ENCODE peak calls at places on chromosomes 6 and 20, in eight cellular contexts. One of them, this sample, is unnamed.

GRCh38 chr6:42021847-42022754 is 28.2 kb upstream of the TAF8 start:
- DNase-seq in DMS153: no peak
- DNase-seq in GM10248: peak; percentile 66
- DNase-seq in ACHN: no peak
- DNase-seq in left ventricle myocardium inferior: no peak
- DNase-seq in activated T-cell treated with anti-CD3 and anti-CD28 coated beads for 1 hour: peak; percentile 36
- DNase-seq in stimulated activated CD8-positive, alpha-beta memory T cell treated with anti-CD3 and anti-CD28 coated beads, Interleukin-4, amount 100 ng/mL, for 4 hours: peak; percentile 41
- DNase-seq in hepatocyte: no peak
- DNase-seq in this sample: no peak

GRCh38 chr6:116371384-116372209 is 850 bp downstream of the DSE start:
- DNase-seq in stimulated activated CD8-positive, alpha-beta memory T cell treated with anti-CD3 and anti-CD28 coated beads, Interleukin-4, amount 100 ng/mL, for 4 hours: no peak
- DNase-seq in hepatocyte: peak; percentile 90
- DNase-seq in ACHN: peak; percentile 84
- DNase-seq in GM10248: peak; percentile 40
- DNase-seq in left ventricle myocardium inferior: peak; percentile 73
- DNase-seq in DMS153: no peak
- DNase-seq in activated T-cell treated with anti-CD3 and anti-CD28 coated beads for 1 hour: no peak
- DNase-seq in this sample: peak; percentile 94

GRCh38 chr20:44196278-44196677 is 9.3 kb upstream of the JPH2 start:
- DNase-seq in left ventricle myocardium inferior: no peak
- DNase-seq in GM10248: no peak
- DNase-seq in DMS153: no peak
- DNase-seq in activated T-cell treated with anti-CD3 and anti-CD28 coated beads for 1 hour: no peak
- DNase-seq in stimulated activated CD8-positive, alpha-beta memory T cell treated with anti-CD3 and anti-CD28 coated beads, Interleukin-4, amount 100 ng/mL, for 4 hours: no peak
- DNase-seq in hepatocyte: no peak
- DNase-seq in ACHN: peak; percentile 31
- DNase-seq in this sample: no peak

GRCh38 chr20:34708621-34709043 is 4.5 kb downstream of the TP53INP2 start:
- DNase-seq in left ventricle myocardium inferior: peak; percentile 53
- DNase-seq in ACHN: peak; percentile 53
- DNase-seq in GM10248: peak; percentile 64
- DNase-seq in hepatocyte: peak; percentile 63
- DNase-seq in DMS153: peak; percentile 7
- DNase-seq in stimulated activated CD8-positive, alpha-beta memory T cell treated with anti-CD3 and anti-CD28 coated beads, Interleukin-4, amount 100 ng/mL, for 4 hours: no peak
- DNase-seq in activated T-cell treated with anti-CD3 and anti-CD28 coated beads for 1 hour: peak; percentile 43
- DNase-seq in this sample: peak; percentile 16

GRCh38 chr20:33660685-33661058 is 1.5 kb upstream of the C20orf144 start:
- DNase-seq in GM10248: no peak
- DNase-seq in stimulated activated CD8-positive, alpha-beta memory T cell treated with anti-CD3 and anti-CD28 coated beads, Interleukin-4, amount 100 ng/mL, for 4 hours: no peak
- DNase-seq in ACHN: no peak
- DNase-seq in hepatocyte: no peak
- DNase-seq in activated T-cell treated with anti-CD3 and anti-CD28 coated beads for 1 hour: no peak
- DNase-seq in DMS153: no peak
- DNase-seq in left ventricle myocardium inferior: no peak
- DNase-seq in this sample: no peak

GRCh38 chr6:169172435-169172834 is 81.2 kb downstream of the THBS2 start:
- DNase-seq in DMS153: no peak
- DNase-seq in left ventricle myocardium inferior: no peak
- DNase-seq in activated T-cell treated with anti-CD3 and anti-CD28 coated beads for 1 hour: no peak
- DNase-seq in ACHN: no peak
- DNase-seq in stimulated activated CD8-positive, alpha-beta memory T cell treated with anti-CD3 and anti-CD28 coated beads, Interleukin-4, amount 100 ng/mL, for 4 hours: no peak
- DNase-seq in hepatocyte: no peak
- DNase-seq in GM10248: no peak
- DNase-seq in this sample: peak; percentile 55

GRCh38 chr6:125789576-125790402 is 971 bp upstream of the NCOA7 start:
- DNase-seq in stimulated activated CD8-positive, alpha-beta memory T cell treated with anti-CD3 and anti-CD28 coated beads, Interleukin-4, amount 100 ng/mL, for 4 hours: no peak
- DNase-seq in left ventricle myocardium inferior: peak; percentile 48
- DNase-seq in activated T-cell treated with anti-CD3 and anti-CD28 coated beads for 1 hour: peak; percentile 20
- DNase-seq in DMS153: peak; percentile 62
- DNase-seq in hepatocyte: peak; percentile 73
- DNase-seq in GM10248: peak; percentile 35
- DNase-seq in ACHN: peak; percentile 37
- DNase-seq in this sample: peak; percentile 44

GRCh38 chr6:146950351-146950835 is 253.8 kb upstream of the STXBP5 start:
- DNase-seq in stimulated activated CD8-positive, alpha-beta memory T cell treated with anti-CD3 and anti-CD28 coated beads, Interleukin-4, amount 100 ng/mL, for 4 hours: no peak
- DNase-seq in ACHN: no peak
- DNase-seq in GM10248: peak; percentile 7
- DNase-seq in left ventricle myocardium inferior: no peak
- DNase-seq in activated T-cell treated with anti-CD3 and anti-CD28 coated beads for 1 hour: no peak
- DNase-seq in DMS153: no peak
- DNase-seq in hepatocyte: peak; percentile 65
- DNase-seq in this sample: peak; percentile 8

GRCh38 chr20:17896771-17897369 is 71.7 kb downstream of the SNX5 start:
- DNase-seq in ACHN: no peak
- DNase-seq in DMS153: no peak
- DNase-seq in activated T-cell treated with anti-CD3 and anti-CD28 coated beads for 1 hour: no peak
- DNase-seq in hepatocyte: no peak
- DNase-seq in GM10248: no peak
- DNase-seq in left ventricle myocardium inferior: no peak
- DNase-seq in stimulated activated CD8-positive, alpha-beta memory T cell treated with anti-CD3 and anti-CD28 coated beads, Interleukin-4, amount 100 ng/mL, for 4 hours: no peak
- DNase-seq in this sample: no peak

GRCh38 chr20:38290829-38291581 is 13.0 kb upstream of the BPI start:
- DNase-seq in left ventricle myocardium inferior: peak; percentile 50
- DNase-seq in activated T-cell treated with anti-CD3 and anti-CD28 coated beads for 1 hour: no peak
- DNase-seq in hepatocyte: peak; percentile 59
- DNase-seq in DMS153: no peak
- DNase-seq in ACHN: peak; percentile 27
- DNase-seq in GM10248: no peak
- DNase-seq in stimulated activated CD8-positive, alpha-beta memory T cell treated with anti-CD3 and anti-CD28 coated beads, Interleukin-4, amount 100 ng/mL, for 4 hours: no peak
- DNase-seq in this sample: peak; percentile 95

GRCh38 chr20:44701116-44701865 is 13.9 kb upstream of the CCN5 start:
- DNase-seq in DMS153: peak; percentile 37
- DNase-seq in ACHN: no peak
- DNase-seq in left ventricle myocardium inferior: no peak
- DNase-seq in hepatocyte: no peak
- DNase-seq in activated T-cell treated with anti-CD3 and anti-CD28 coated beads for 1 hour: no peak
- DNase-seq in GM10248: no peak
- DNase-seq in stimulated activated CD8-positive, alpha-beta memory T cell treated with anti-CD3 and anti-CD28 coated beads, Interleukin-4, amount 100 ng/mL, for 4 hours: no peak
- DNase-seq in this sample: peak; percentile 19

GRCh38 chr6:115612216-115612615 is 448.5 kb downstream of the FRK start:
- DNase-seq in stimulated activated CD8-positive, alpha-beta memory T cell treated with anti-CD3 and anti-CD28 coated beads, Interleukin-4, amount 100 ng/mL, for 4 hours: no peak
- DNase-seq in GM10248: no peak
- DNase-seq in hepatocyte: no peak
- DNase-seq in left ventricle myocardium inferior: no peak
- DNase-seq in activated T-cell treated with anti-CD3 and anti-CD28 coated beads for 1 hour: no peak
- DNase-seq in ACHN: no peak
- DNase-seq in DMS153: no peak
- DNase-seq in this sample: no peak

GRCh38 chr6:31972709-31973350 is 892 bp upstream of the DXO start:
- DNase-seq in GM10248: no peak
- DNase-seq in DMS153: no peak
- DNase-seq in stimulated activated CD8-positive, alpha-beta memory T cell treated with anti-CD3 and anti-CD28 coated beads, Interleukin-4, amount 100 ng/mL, for 4 hours: no peak
- DNase-seq in activated T-cell treated with anti-CD3 and anti-CD28 coated beads for 1 hour: no peak
- DNase-seq in hepatocyte: no peak
- DNase-seq in left ventricle myocardium inferior: no peak
- DNase-seq in ACHN: peak; percentile 15
- DNase-seq in this sample: peak; percentile 51

GRCh38 chr20:23404196-23404595 is 17.1 kb downstream of the NAPB start:
- DNase-seq in left ventricle myocardium inferior: no peak
- DNase-seq in GM10248: no peak
- DNase-seq in ACHN: no peak
- DNase-seq in stimulated activated CD8-positive, alpha-beta memory T cell treated with anti-CD3 and anti-CD28 coated beads, Interleukin-4, amount 100 ng/mL, for 4 hours: no peak
- DNase-seq in DMS153: no peak
- DNase-seq in hepatocyte: peak; percentile 70
- DNase-seq in activated T-cell treated with anti-CD3 and anti-CD28 coated beads for 1 hour: no peak
- DNase-seq in this sample: peak; percentile 67

GRCh38 chr6:30979690-30980089 is 3.8 kb upstream of the MUC21 start:
- DNase-seq in GM10248: no peak
- DNase-seq in DMS153: no peak
- DNase-seq in stimulated activated CD8-positive, alpha-beta memory T cell treated with anti-CD3 and anti-CD28 coated beads, Interleukin-4, amount 100 ng/mL, for 4 hours: no peak
- DNase-seq in hepatocyte: no peak
- DNase-seq in activated T-cell treated with anti-CD3 and anti-CD28 coated beads for 1 hour: no peak
- DNase-seq in left ventricle myocardium inferior: no peak
- DNase-seq in ACHN: no peak
- DNase-seq in this sample: no peak

GRCh38 chr20:15674253-15675145 is 898.7 kb downstream of the KIF16B start:
- DNase-seq in activated T-cell treated with anti-CD3 and anti-CD28 coated beads for 1 hour: no peak
- DNase-seq in hepatocyte: no peak
- DNase-seq in GM10248: no peak
- DNase-seq in DMS153: no peak
- DNase-seq in left ventricle myocardium inferior: no peak
- DNase-seq in ACHN: no peak
- DNase-seq in stimulated activated CD8-positive, alpha-beta memory T cell treated with anti-CD3 and anti-CD28 coated beads, Interleukin-4, amount 100 ng/mL, for 4 hours: no peak
- DNase-seq in this sample: no peak

GRCh38 chr6:43277643-43278523 is 20.2 kb upstream of the SLC22A7 start:
- DNase-seq in activated T-cell treated with anti-CD3 and anti-CD28 coated beads for 1 hour: no peak
- DNase-seq in ACHN: peak; percentile 2
- DNase-seq in hepatocyte: peak; percentile 63
- DNase-seq in DMS153: no peak
- DNase-seq in stimulated activated CD8-positive, alpha-beta memory T cell treated with anti-CD3 and anti-CD28 coated beads, Interleukin-4, amount 100 ng/mL, for 4 hours: no peak
- DNase-seq in left ventricle myocardium inferior: no peak
- DNase-seq in GM10248: no peak
- DNase-seq in this sample: peak; percentile 10

GRCh38 chr6:118902731-118903130 is 8.8 kb downstream of the ASF1A start:
- DNase-seq in hepatocyte: no peak
- DNase-seq in left ventricle myocardium inferior: no peak
- DNase-seq in ACHN: no peak
- DNase-seq in activated T-cell treated with anti-CD3 and anti-CD28 coated beads for 1 hour: no peak
- DNase-seq in DMS153: no peak
- DNase-seq in GM10248: no peak
- DNase-seq in stimulated activated CD8-positive, alpha-beta memory T cell treated with anti-CD3 and anti-CD28 coated beads, Interleukin-4, amount 100 ng/mL, for 4 hours: no peak
- DNase-seq in this sample: peak; percentile 36

GRCh38 chr20:64056889-64057627 is 5.9 kb upstream of the TCEA2 start:
- DNase-seq in stimulated activated CD8-positive, alpha-beta memory T cell treated with anti-CD3 and anti-CD28 coated beads, Interleukin-4, amount 100 ng/mL, for 4 hours: no peak
- DNase-seq in left ventricle myocardium inferior: no peak
- DNase-seq in hepatocyte: no peak
- DNase-seq in DMS153: no peak
- DNase-seq in GM10248: no peak
- DNase-seq in activated T-cell treated with anti-CD3 and anti-CD28 coated beads for 1 hour: no peak
- DNase-seq in ACHN: no peak
- DNase-seq in this sample: no peak

GRCh38 chr6:170124836-170125235 is 166.0 kb downstream of the DLL1 start:
- DNase-seq in GM10248: no peak
- DNase-seq in hepatocyte: peak; percentile 53
- DNase-seq in left ventricle myocardium inferior: no peak
- DNase-seq in DMS153: peak; percentile 13
- DNase-seq in ACHN: no peak
- DNase-seq in stimulated activated CD8-positive, alpha-beta memory T cell treated with anti-CD3 and anti-CD28 coated beads, Interleukin-4, amount 100 ng/mL, for 4 hours: no peak
- DNase-seq in activated T-cell treated with anti-CD3 and anti-CD28 coated beads for 1 hour: no peak
- DNase-seq in this sample: no peak

GRCh38 chr6:20211941-20212391 is 303 bp downstream of the MBOAT1 start:
- DNase-seq in activated T-cell treated with anti-CD3 and anti-CD28 coated beads for 1 hour: no peak
- DNase-seq in ACHN: no peak
- DNase-seq in hepatocyte: peak; percentile 78
- DNase-seq in GM10248: no peak
- DNase-seq in stimulated activated CD8-positive, alpha-beta memory T cell treated with anti-CD3 and anti-CD28 coated beads, Interleukin-4, amount 100 ng/mL, for 4 hours: no peak
- DNase-seq in left ventricle myocardium inferior: no peak
- DNase-seq in DMS153: peak; percentile 58
- DNase-seq in this sample: no peak

GRCh38 chr20:7859371-7859802 is 80.9 kb downstream of the HAO1 start:
- DNase-seq in DMS153: peak; percentile 58
- DNase-seq in hepatocyte: peak; percentile 62
- DNase-seq in stimulated activated CD8-positive, alpha-beta memory T cell treated with anti-CD3 and anti-CD28 coated beads, Interleukin-4, amount 100 ng/mL, for 4 hours: no peak
- DNase-seq in GM10248: peak; percentile 6
- DNase-seq in activated T-cell treated with anti-CD3 and anti-CD28 coated beads for 1 hour: no peak
- DNase-seq in left ventricle myocardium inferior: no peak
- DNase-seq in ACHN: peak; percentile 37
- DNase-seq in this sample: peak; percentile 70

GRCh38 chr6:35552285-35552917 is 39.7 kb upstream of the TULP1 start:
- DNase-seq in DMS153: no peak
- DNase-seq in left ventricle myocardium inferior: no peak
- DNase-seq in ACHN: peak; percentile 29
- DNase-seq in GM10248: peak; percentile 35
- DNase-seq in activated T-cell treated with anti-CD3 and anti-CD28 coated beads for 1 hour: peak; percentile 57
- DNase-seq in stimulated activated CD8-positive, alpha-beta memory T cell treated with anti-CD3 and anti-CD28 coated beads, Interleukin-4, amount 100 ng/mL, for 4 hours: peak; percentile 38
- DNase-seq in hepatocyte: peak; percentile 24
- DNase-seq in this sample: peak; percentile 35

GRCh38 chr6:38750968-38751615 is 36.0 kb downstream of the DNAH8 start:
- DNase-seq in ACHN: no peak
- DNase-seq in left ventricle myocardium inferior: no peak
- DNase-seq in hepatocyte: no peak
- DNase-seq in GM10248: no peak
- DNase-seq in activated T-cell treated with anti-CD3 and anti-CD28 coated beads for 1 hour: no peak
- DNase-seq in stimulated activated CD8-positive, alpha-beta memory T cell treated with anti-CD3 and anti-CD28 coated beads, Interleukin-4, amount 100 ng/mL, for 4 hours: no peak
- DNase-seq in DMS153: no peak
- DNase-seq in this sample: no peak

GRCh38 chr6:141026504-141026903 is 1106.2 kb upstream of the GJE1 start:
- DNase-seq in left ventricle myocardium inferior: no peak
- DNase-seq in GM10248: no peak
- DNase-seq in ACHN: peak; percentile 30
- DNase-seq in activated T-cell treated with anti-CD3 and anti-CD28 coated beads for 1 hour: no peak
- DNase-seq in DMS153: no peak
- DNase-seq in stimulated activated CD8-positive, alpha-beta memory T cell treated with anti-CD3 and anti-CD28 coated beads, Interleukin-4, amount 100 ng/mL, for 4 hours: no peak
- DNase-seq in hepatocyte: peak; percentile 44
- DNase-seq in this sample: no peak

GRCh38 chr6:34094474-34095135 is 51.3 kb downstream of the GRM4 start:
- DNase-seq in left ventricle myocardium inferior: no peak
- DNase-seq in activated T-cell treated with anti-CD3 and anti-CD28 coated beads for 1 hour: no peak
- DNase-seq in ACHN: no peak
- DNase-seq in GM10248: no peak
- DNase-seq in DMS153: peak; percentile 73
- DNase-seq in hepatocyte: no peak
- DNase-seq in stimulated activated CD8-positive, alpha-beta memory T cell treated with anti-CD3 and anti-CD28 coated beads, Interleukin-4, amount 100 ng/mL, for 4 hours: no peak
- DNase-seq in this sample: no peak

GRCh38 chr20:21372016-21372415 is 25.3 kb downstream of the NKX2-4 start:
- DNase-seq in left ventricle myocardium inferior: no peak
- DNase-seq in ACHN: no peak
- DNase-seq in hepatocyte: no peak
- DNase-seq in activated T-cell treated with anti-CD3 and anti-CD28 coated beads for 1 hour: no peak
- DNase-seq in GM10248: no peak
- DNase-seq in stimulated activated CD8-positive, alpha-beta memory T cell treated with anti-CD3 and anti-CD28 coated beads, Interleukin-4, amount 100 ng/mL, for 4 hours: no peak
- DNase-seq in DMS153: no peak
- DNase-seq in this sample: no peak

This sample was measured in IMR-90.